ENCODE peak calls at places on chromosomes 2 and 18, in seven cellular contexts. X is K562, H is HCT116, S is H1, Y is SK-N-SH, I is GM12878, D is HepG2. N is an unnamed sample.
A peak's percentile ranks its signal among the peaks of the same experiment; 100 is the strongest.

GRCh38 chr2:119753041-119753929 is 6.4 kb upstream of the PTPN4 start:
- DNase-seq in I (no peak), S (peak; percentile 47), X (no peak), H (peak; percentile 41), Y (peak; percentile 56), D (peak; percentile 61), N (peak; percentile 39)

GRCh38 chr2:44956841-44957240 is 15.3 kb downstream of the SIX3 start:
- DNase-seq in S (no peak), Y (no peak), I (no peak), D (no peak), H (no peak), X (no peak), N (no peak)

GRCh38 chr2:216985658-216986141 is 125.8 kb upstream of the TNP1 start:
- DNase-seq in X (no peak), I (no peak), H (no peak), S (peak; percentile 59), Y (no peak), D (no peak), N (no peak)

GRCh38 chr2:191933307-191934105 is 86.6 kb upstream of the CAVIN2 start:
- DNase-seq in Y (no peak), S (no peak), I (peak; percentile 40), H (no peak), X (no peak), D (no peak), N (no peak)

GRCh38 chr2:48228345-48228684 is 301.6 kb upstream of the STON1 start:
- DNase-seq in S (no peak), Y (no peak), D (no peak), I (no peak), H (no peak), X (no peak), N (no peak)

GRCh38 chr2:453132-453531 is 165.2 kb upstream of the ALKAL2 start:
- DNase-seq in H (no peak), I (no peak), X (no peak), Y (no peak), D (no peak), S (no peak), N (no peak)

GRCh38 chr2:241036964-241037421 is 38.6 kb downstream of the SNED1 start:
- DNase-seq in D (no peak), X (no peak), I (peak; percentile 4), H (no peak), S (no peak), Y (no peak), N (no peak)

GRCh38 chr2:34408100-34408499 is 809.0 kb upstream of the FAM98A start:
- DNase-seq in D (no peak), X (no peak), S (no peak), I (no peak), Y (no peak), H (no peak), N (no peak)

GRCh38 chr2:112889976-112890375 is 21.0 kb upstream of the IL37 start:
- DNase-seq in I (no peak), S (no peak), D (no peak), Y (no peak), H (no peak), X (no peak), N (no peak)

GRCh38 chr2:107412209-107412904 is 414.3 kb upstream of the RGPD4 start:
- DNase-seq in X (no peak), D (no peak), S (no peak), H (no peak), Y (no peak), I (no peak), N (no peak)

GRCh38 chr2:69057660-69058059 is 44.7 kb downstream of the ANTXR1 start:
- DNase-seq in I (no peak), D (no peak), Y (no peak), X (no peak), S (no peak), H (no peak), N (no peak)

GRCh38 chr18:13502585-13502984 is 223.8 kb downstream of the FAM210A start:
- DNase-seq in H (no peak), I (no peak), X (no peak), S (no peak), D (no peak), Y (no peak), N (no peak)

GRCh38 chr2:207792244-207792785 is 22.6 kb upstream of the FZD5 start:
- DNase-seq in Y (peak; percentile 37), D (peak; percentile 84), I (no peak), X (peak; percentile 72), H (peak; percentile 69), S (no peak), N (no peak)

GRCh38 chr2:190530211-190530639 is 4.3 kb downstream of the NEMP2 start:
- DNase-seq in X (no peak), H (no peak), I (no peak), Y (no peak), S (no peak), D (peak; percentile 46), N (no peak)

GRCh38 chr2:190533175-190533967 is 1.2 kb downstream of the NEMP2 start:
- DNase-seq in D (no peak), Y (peak; percentile 17), S (no peak), H (no peak), I (no peak), X (no peak), N (no peak)

GRCh38 chr2:190534310-190535118 is at the start of gene NEMP2:
- DNase-seq in S (peak; percentile 89), H (no peak), I (no peak), Y (peak; percentile 93), X (peak; percentile 83), D (peak; percentile 77), N (peak; percentile 80)

GRCh38 chr2:190533968-190534309 is 583 bp downstream of the NEMP2 start:
- DNase-seq in I (no peak), Y (no peak), X (no peak), D (peak; percentile 79), S (no peak), H (no peak), N (no peak)

GRCh38 chr2:190532581-190532980 is 1.9 kb downstream of the NEMP2 start:
- DNase-seq in D (no peak), X (no peak), H (no peak), S (no peak), I (no peak), Y (no peak), N (no peak)
- H3K4me3 ChIP-seq in D (no peak overlapping the region), X (no peak overlapping the region), H (no peak overlapping the region), S (no peak overlapping the region), I (peak overlapping the region; percentile 88), Y (no peak overlapping the region), N (no peak overlapping the region)

GRCh38 chr2:222040333-222040732 is 258.5 kb downstream of the PAX3 start:
- DNase-seq in X (no peak), I (no peak), H (no peak), S (no peak), D (no peak), Y (no peak), N (no peak)

GRCh38 chr2:222038086-222038802 is 260.6 kb downstream of the PAX3 start:
- DNase-seq in D (peak; percentile 8), X (no peak), H (no peak), Y (no peak), I (no peak), S (no peak), N (no peak)

GRCh38 chr2:222039821-222040220 is 259.0 kb downstream of the PAX3 start:
- DNase-seq in S (no peak), Y (no peak), I (no peak), X (no peak), D (peak; percentile 23), H (no peak), N (no peak)

GRCh38 chr2:222043897-222044296 is 254.9 kb downstream of the PAX3 start:
- DNase-seq in I (no peak), H (no peak), S (no peak), D (no peak), X (no peak), Y (no peak), N (no peak)

GRCh38 chr2:222042666-222043065 is 256.1 kb downstream of the PAX3 start:
- DNase-seq in S (no peak), D (no peak), X (no peak), Y (no peak), I (no peak), H (no peak), N (no peak)
- H3K27me3 ChIP-seq in S (peaks cover 2% of the 10 kb centered on the region), D (peaks cover 4% of the 10 kb centered on the region), X (no peaks in the 10 kb centered on the region), Y (no peaks in the 10 kb centered on the region), I (no peaks in the 10 kb centered on the region), H (peaks cover 20% of the 10 kb centered on the region), N (peaks cover 18% of the 10 kb centered on the region)

DNA sequence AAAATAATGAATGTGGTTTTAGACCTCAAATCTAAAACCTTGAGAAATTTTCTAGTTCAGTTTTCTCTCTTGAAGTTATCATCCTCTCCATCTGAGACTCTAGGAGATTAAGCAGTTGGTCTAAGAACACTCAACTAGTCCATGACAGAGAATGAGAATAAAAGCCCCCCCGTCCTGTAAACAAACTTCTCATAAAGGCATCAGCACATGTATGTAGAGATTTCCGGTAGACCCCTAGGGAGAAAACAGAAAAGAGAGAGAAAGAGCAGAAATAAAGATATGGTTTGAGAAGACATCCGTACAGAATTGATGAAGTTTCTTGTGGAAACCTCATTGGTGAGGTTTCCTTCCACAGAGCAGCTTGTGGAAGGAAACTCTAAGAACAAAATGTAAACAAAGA is 3.2 kb upstream of the GPR155 start:
- DNase-seq in D (no peak), X (no peak), I (no peak), H (no peak), S (no peak), Y (no peak), N (no peak)
- TF ChIP-seq YY1 in D (no peak), X (no peak), I (no peak), H (no peak), S (no peak), Y (no peak), N (no peak)

GRCh38 chr2:172093416-172094318 is 8.4 kb downstream of the DLX1 start:
- DNase-seq in H (no peak), D (no peak), I (no peak), S (no peak), Y (peak; percentile 23), X (no peak), N (no peak)

GRCh38 chr2:172092716-172093415 is 7.6 kb downstream of the DLX1 start:
- DNase-seq in I (no peak), H (no peak), Y (peak; percentile 39), X (no peak), S (peak; percentile 51), D (no peak), N (no peak)

GRCh38 chr2:172095146-172095904 is 7.4 kb downstream of the DLX2 start:
- DNase-seq in S (peak; percentile 80), Y (peak; percentile 74), X (no peak), D (no peak), I (no peak), H (no peak), N (no peak)

GRCh38 chr2:172095905-172096660 is 6.6 kb downstream of the DLX2 start:
- DNase-seq in D (no peak), I (no peak), Y (peak; percentile 55), S (peak; percentile 72), X (no peak), H (no peak), N (no peak)

DNA sequence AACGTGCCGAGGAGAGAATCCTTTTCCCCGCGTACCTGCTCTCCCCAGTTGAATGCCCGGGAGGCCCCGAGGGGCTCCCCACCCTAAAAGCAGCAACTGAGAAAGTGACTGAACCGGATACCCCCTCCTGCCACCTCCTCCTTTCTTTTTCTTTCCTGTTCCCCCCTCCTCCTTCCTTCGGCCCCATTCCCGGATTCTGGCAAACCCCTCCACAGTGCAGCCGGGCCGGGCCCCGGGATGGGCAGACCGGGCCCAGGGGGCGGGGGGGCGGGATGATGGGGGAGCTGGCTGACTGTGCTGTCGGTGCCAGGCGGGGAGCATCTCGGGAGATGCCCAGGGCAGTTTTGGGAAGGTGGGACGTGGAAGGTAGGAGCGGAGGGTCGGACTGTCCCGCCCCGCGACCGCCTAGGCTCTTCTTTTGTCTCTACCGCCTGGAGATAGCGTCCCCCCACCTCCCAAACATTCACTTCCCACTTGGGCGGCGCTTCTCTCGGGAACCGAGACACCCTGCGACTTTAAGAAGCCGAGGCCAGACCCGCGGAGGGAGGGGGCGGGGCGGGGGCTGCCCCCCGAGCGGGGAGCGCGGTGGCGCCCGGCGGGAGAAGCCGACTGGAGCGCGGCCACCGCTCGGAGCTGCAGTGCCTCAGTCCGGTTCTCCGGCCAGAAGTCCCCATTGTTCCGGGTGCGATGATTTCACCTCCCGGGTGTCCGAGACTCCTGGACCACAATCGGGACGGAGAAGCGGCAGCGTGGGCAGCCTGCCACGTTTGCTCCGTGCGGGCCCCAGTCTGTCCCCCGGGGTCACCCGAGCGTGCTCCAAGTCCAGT is 8.2 kb downstream of the DLX2 start:
- DNase-seq in I (no peak), D (no peak), Y (peak; percentile 69), X (no peak), H (no peak), S (peak; percentile 81), N (no peak)
- H3K4me3 ChIP-seq in I (peak overlapping the region; percentile 65), D (peak overlapping the region; percentile 61), Y (peak overlapping the region; percentile 36), X (no peak overlapping the region), H (peak overlapping the region; percentile 73), S (peak overlapping the region; percentile 28), N (peak overlapping the region; percentile 59)

N was measured in NT2/D1.